ENCODE peak calls at places on chromosome 15, in four cellular contexts. J is IMR-90; N is stomach; B is activated T-cell treated with anti-CD3 and anti-CD28 coated beads, Interleukin-2, amount 50 U/mL, for 4 hours. S is an unnamed sample.

GRCh38 chr15:57395292-57395691 is 19.0 kb downstream of the CGNL1 start:
- DNase-seq in J (peak), N (no peak), B (no peak), S (no peak)

GRCh38 chr15:44370830-44371229 is 56.6 kb upstream of the CTDSPL2 start:
- DNase-seq in J (no peak), N (no peak), B (no peak), S (no peak)

GRCh38 chr15:85404922-85405293 is 24.5 kb downstream of the AKAP13 start:
- DNase-seq in J (peak), N (no peak), B (no peak), S (no peak)

GRCh38 chr15:80697316-80697715 is 2.2 kb downstream of the ABHD17C start:
- DNase-seq in J (no peak), N (no peak), B (no peak), S (peak)

GRCh38 chr15:68418611-68419161 is 13.3 kb downstream of the ITGA11 start:
- DNase-seq in J (peak), N (peak), B (no peak), S (peak)

GRCh38 chr15:54841906-54842305 is 354.8 kb downstream of the RSL24D1 start:
- DNase-seq in J (no peak), N (no peak), B (no peak), S (no peak)

GRCh38 chr15:33215941-33216872 is 21.7 kb upstream of the FMN1 start:
- DNase-seq in J (peak), N (no peak), B (no peak), S (peak)

GRCh38 chr15:62766599-62766998 is 275.9 kb upstream of the TPM1 start:
- DNase-seq in J (no peak), N (no peak), B (no peak), S (no peak)

GRCh38 chr15:56978898-56979662 is 60.6 kb downstream of the TCF12 start:
- DNase-seq in J (peak), N (no peak), B (no peak), S (peak)

GRCh38 chr15:33985287-33985686 is 17.0 kb downstream of the CHRM5 start:
- DNase-seq in J (peak), N (no peak), B (no peak), S (no peak)

GRCh38 chr15:28900041-28900891 is 14.5 kb downstream of the APBA2 start:
- DNase-seq in J (no peak), N (no peak), B (no peak), S (no peak)

GRCh38 chr15:51107612-51108011 is 12.9 kb upstream of the TNFAIP8L3 start:
- DNase-seq in J (no peak), N (no peak), B (no peak), S (no peak)

GRCh38 chr15:101452572-101452971 is 36.9 kb downstream of the PCSK6 start:
- DNase-seq in J (no peak), N (no peak), B (no peak), S (no peak)

GRCh38 chr15:101710806-101711205 is 13.5 kb downstream of the TARS3 start:
- DNase-seq in J (peak), N (no peak), B (no peak), S (no peak)

GRCh38 chr15:38829086-38829485 is 264.5 kb upstream of the RASGRP1 start:
- DNase-seq in J (no peak), N (no peak), B (no peak), S (no peak)

GRCh38 chr15:85618956-85619491 is 175.7 kb downstream of the KLHL25 start:
- DNase-seq in J (peak), N (peak), B (peak), S (peak)

GRCh38 chr15:77542491-77543001 is 90.2 kb downstream of the LINGO1 start:
- DNase-seq in J (peak), N (no peak), B (no peak), S (no peak)

GRCh38 chr15:75231836-75232235 is 26.3 kb upstream of the GOLGA6C start:
- DNase-seq in J (no peak), N (no peak), B (no peak), S (no peak)

GRCh38 chr15:75063889-75064288 is 40.5 kb downstream of the PPCDC start:
- DNase-seq in J (no peak), N (no peak), B (no peak), S (no peak)

GRCh38 chr15:80779658-80780415 is 667 bp downstream of the CEMIP start:
- DNase-seq in J (peak), N (no peak), B (no peak), S (peak)

GRCh38 chr15:44802336-44802735 is 66.0 kb downstream of the TRIM69 start:
- DNase-seq in J (no peak), N (no peak), B (no peak), S (no peak)

GRCh38 chr15:56672721-56673120 is 60.6 kb downstream of the ZNF280D start:
- DNase-seq in J (peak), N (no peak), B (no peak), S (no peak)

GRCh38 chr15:59104912-59105732 is at the start of gene CCNB2:
- DNase-seq in J (peak), N (peak), B (peak), S (peak)

GRCh38 chr15:101149864-101150722 is 101.8 kb downstream of the CHSY1 start:
- DNase-seq in J (no peak), N (no peak), B (no peak), S (no peak)

GRCh38 chr15:51768018-51768417 is 16.6 kb downstream of the TMOD2 start:
- DNase-seq in J (no peak), N (no peak), B (no peak), S (peak)

GRCh38 chr15:41881925-41882688 is 11.7 kb downstream of the SPTBN5 start:
- DNase-seq in J (no peak), N (peak), B (no peak), S (no peak)

GRCh38 chr15:34358367-34358766 is 8.6 kb downstream of the LPCAT4 start:
- DNase-seq in J (no peak), N (no peak), B (no peak), S (no peak)

GRCh38 chr15:76258460-76258859 is 52.8 kb downstream of the ETFA start:
- DNase-seq in J (no peak), N (no peak), B (no peak), S (no peak)

GRCh38 chr15:91919014-91919534 is 65.6 kb downstream of the SLCO3A1 start:
- DNase-seq in J (no peak), N (no peak), B (no peak), S (no peak)

GRCh38 chr15:33309602-33310276 is 1.0 kb upstream of the RYR3 start:
- DNase-seq in J (no peak), N (no peak), B (no peak), S (no peak)

GRCh38 chr15:73225358-73226015 is 143.3 kb downstream of the HCN4 start:
- DNase-seq in J (no peak), N (no peak), B (peak), S (peak)

GRCh38 chr15:73922186-73923151 is 3.8 kb upstream of the LOXL1 start:
- DNase-seq in J (peak), N (no peak), B (no peak), S (no peak)

GRCh38 chr15:50260969-50261496 is 4.5 kb downstream of the HDC start:
- DNase-seq in J (no peak), N (no peak), B (no peak), S (no peak)

GRCh38 chr15:63292771-63293170 is 15.4 kb downstream of the APH1B start:
- DNase-seq in J (peak), N (no peak), B (no peak), S (no peak)

GRCh38 chr15:101168463-101168824 is 83.4 kb downstream of the CHSY1 start:
- DNase-seq in J (peak), N (peak), B (no peak), S (no peak)

S was measured in small intestine.